ENCODE peak calls at places on chromosomes 13 and 19, in five cellular contexts. T is neural progenitor cell, F is choroid plexus epithelial cell, Y is stomach, Z is GM04504. G is an unnamed sample.

GRCh38 chr19:18432275-18433038 is 5.5 kb downstream of the ISYNA1 start:
- DNase-seq in F (no peak), Z (no peak), Y (no peak), T (no peak), G (no peak)

GRCh38 chr13:21342699-21343442 is 116.2 kb downstream of the ZDHHC20 start:
- DNase-seq in F (no peak), T (no peak), Y (no peak), Z (no peak), G (no peak)

GRCh38 chr13:68190826-68191225 is 960.7 kb upstream of the PCDH9 start:
- DNase-seq in F (peak; percentile 53), Z (no peak), Y (no peak), T (no peak), G (no peak)

GRCh38 chr13:37595162-37595561 is 3.4 kb downstream of the POSTN start:
- DNase-seq in Y (no peak), Z (peak; percentile 22), F (peak; percentile 70), T (no peak), G (no peak)

GRCh38 chr13:107866666-107867623 is 348.4 kb downstream of the LIG4 start:
- DNase-seq in F (peak; percentile 59), Z (no peak), T (peak; percentile 71), Y (no peak), G (no peak)

GRCh38 chr19:11106477-11106876 is 17.2 kb downstream of the LDLR start:
- DNase-seq in F (no peak), Y (no peak), T (no peak), Z (no peak), G (no peak)

GRCh38 chr13:27211771-27212364 is 39.5 kb upstream of the RPL21 start:
- DNase-seq in T (no peak), F (peak; percentile 70), Y (no peak), Z (peak; percentile 43), G (no peak)

GRCh38 chr19:46489445-46490272 is 6.0 kb downstream of the PNMA8B start:
- DNase-seq in Z (no peak), F (peak; percentile 76), Y (peak; percentile 50), T (peak; percentile 67), G (no peak)

GRCh38 chr13:32305646-32306045 is 9.5 kb downstream of the ZAR1L start:
- DNase-seq in T (no peak), F (no peak), Z (no peak), Y (no peak), G (no peak)

G was measured in CD4-positive, CD25-positive, alpha-beta regulatory T cell.